ENCODE peak calls at places on chromosomes 11 and 22, in five cellular contexts. I is CD4-positive, CD25-positive, alpha-beta regulatory T cell; O is CD8-positive, alpha-beta memory T cell; N is left lung; Y is tibial artery. P is an unnamed sample. For H3K4me1, the result is how much of the 10 kb centered on the place peaks cover.

GRCh38 chr11:129115652-129116585 is 76.2 kb downstream of the ARHGAP32 start:
- DNase-seq in Y (no peak), N (no peak), O (no peak), I (no peak), P (no peak)

GRCh38 chr11:44305643-44306468 is 4.1 kb downstream of the ALX4 start:
- DNase-seq in Y (no peak), I (no peak), N (peak), O (no peak), P (no peak)

GRCh38 chr11:83971063-83971462 is 684.9 kb upstream of the CCDC90B start:
- DNase-seq in N (no peak), Y (no peak), I (no peak), O (no peak), P (no peak)

GRCh38 chr11:59221438-59221837 is 8.7 kb upstream of the MPEG1 start:
- DNase-seq in N (no peak), O (no peak), I (no peak), Y (no peak), P (no peak)

GRCh38 chr11:117859713-117860112 is 16.7 kb downstream of the FXYD6 start:
- DNase-seq in Y (no peak), N (no peak), I (no peak), O (no peak), P (no peak)

GRCh38 chr11:5274340-5274739 is 4.6 kb upstream of the HBE1 start:
- DNase-seq in Y (no peak), I (no peak), O (no peak), N (no peak), P (no peak)

GRCh38 chr11:45031912-45032519 is 81.3 kb upstream of the TP53I11 start:
- DNase-seq in N (no peak), Y (no peak), O (no peak), I (no peak), P (no peak)

GRCh38 chr22:47112994-47113879 is 350.8 kb downstream of the TBC1D22A start:
- DNase-seq in O (no peak), Y (no peak), N (no peak), I (no peak), P (no peak)

GRCh38 chr11:118791961-118792578 is 1.1 kb upstream of the DDX6 start:
- DNase-seq in O (peak), I (peak), Y (peak), N (no peak), P (peak)

GRCh38 chr11:4654635-4655335 is 11.0 kb downstream of the OR51E1 start:
- DNase-seq in N (no peak), O (no peak), Y (no peak), I (no peak), P (no peak)

GRCh38 chr22:29541845-29542244 is 11.7 kb downstream of the THOC5 start:
- DNase-seq in O (no peak), N (no peak), I (no peak), Y (no peak), P (no peak)

GRCh38 chr11:43908683-43909082 is 28.1 kb downstream of the ALKBH3 start:
- DNase-seq in N (no peak), Y (no peak), O (no peak), I (no peak), P (no peak)

GRCh38 chr22:35072939-35073338 is 7.0 kb downstream of the ISX start:
- DNase-seq in N (no peak), O (no peak), Y (no peak), I (no peak), P (no peak)

GRCh38 chr11:67355794-67356550 is 2.6 kb upstream of the POLD4 start:
- DNase-seq in Y (no peak), N (no peak), O (no peak), I (no peak), P (no peak)

GRCh38 chr11:59417023-59417422 is 9.2 kb downstream of the OR5A2 start:
- DNase-seq in I (no peak), Y (no peak), O (no peak), N (no peak), P (no peak)

GRCh38 chr11:46977038-46977818 is 40.7 kb downstream of the CSTPP1 start:
- DNase-seq in N (no peak), Y (no peak), I (no peak), O (no peak), P (no peak)

DNA sequence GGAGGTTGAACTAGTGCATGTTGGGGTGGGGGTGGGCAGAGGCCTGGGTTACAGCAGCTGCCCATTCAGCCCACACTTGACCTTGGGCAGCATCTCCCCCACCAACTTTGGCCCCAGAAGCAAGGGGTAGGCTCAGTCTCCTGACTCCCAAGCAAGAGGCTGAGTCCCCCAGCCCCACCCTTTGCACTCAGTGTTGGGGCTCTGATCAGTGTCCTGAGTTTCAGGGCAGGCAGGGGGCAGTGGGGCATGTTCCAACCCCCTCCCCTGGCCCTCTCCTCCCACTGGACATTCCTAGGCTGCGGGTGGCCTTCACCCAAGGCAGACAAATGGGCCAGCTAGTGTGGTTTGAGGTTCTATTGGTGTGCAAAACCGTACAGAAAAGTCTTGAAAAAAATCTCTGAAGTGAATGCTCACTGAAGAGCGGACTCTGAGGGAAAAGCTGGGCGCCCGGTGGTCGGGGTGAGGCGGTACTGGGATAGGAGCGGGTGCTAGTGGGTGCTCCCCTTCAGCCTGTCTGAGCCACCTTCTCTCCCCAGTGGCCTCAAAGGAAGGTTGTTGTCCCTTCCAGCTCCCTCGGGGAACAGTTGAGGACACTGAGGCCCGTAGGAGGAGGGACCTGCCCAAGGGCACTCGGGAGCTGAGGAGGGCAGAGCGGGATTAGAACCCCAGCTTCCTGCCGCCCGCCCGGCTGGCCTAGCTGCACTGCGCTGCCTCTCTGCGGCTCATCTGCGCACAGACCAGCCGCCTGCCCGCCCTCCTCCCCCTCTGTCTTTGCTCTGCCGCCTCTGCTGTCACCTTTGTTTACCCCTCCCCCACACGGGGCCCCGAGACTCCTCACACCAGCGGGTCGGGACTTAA is 4.0 kb downstream of the KCNC1 start:
- DNase-seq in Y (no peak), O (peak), I (no peak), N (peak), P (no peak)
- H3K27ac ChIP-seq in Y (no peak), O (no peak), I (no peak), N (no peak), P (no peak)

DNA sequence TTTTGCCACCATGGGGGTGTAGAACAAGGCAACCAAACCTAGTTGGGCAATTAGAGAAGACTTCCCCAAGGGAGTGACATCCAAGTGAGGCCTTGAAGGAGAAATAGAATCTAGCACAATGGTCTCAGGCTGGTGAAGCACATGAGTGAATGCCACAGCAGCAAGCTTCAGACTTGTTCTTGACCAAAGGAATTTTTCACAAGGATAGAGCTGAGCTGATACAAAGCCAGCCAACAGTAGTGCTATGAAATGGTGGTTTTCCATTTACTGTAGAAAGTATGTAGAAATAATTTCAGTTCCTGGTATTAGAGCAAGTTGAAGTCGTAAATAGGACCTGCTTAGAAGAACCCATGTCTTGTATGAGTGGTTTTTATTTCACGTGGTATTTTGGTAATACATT is 148.3 kb upstream of the RASSF10 start:
- DNase-seq in N (no peak), I (no peak), O (no peak), Y (no peak), P (no peak)
- H3K4me1 ChIP-seq in N (under half), I (under half), O (under half), Y (under half), P (under half)

GRCh38 chr11:65554842-65555395 is 3.2 kb downstream of the LTBP3 start:
- DNase-seq in I (no peak), O (no peak), N (no peak), Y (no peak), P (no peak)

GRCh38 chr11:65554057-65554818 is 3.9 kb downstream of the LTBP3 start:
- DNase-seq in Y (no peak), I (no peak), O (no peak), N (peak), P (no peak)

GRCh38 chr11:65551572-65552398 is 6.4 kb downstream of the LTBP3 start:
- DNase-seq in N (peak), I (peak), O (peak), Y (no peak), P (peak)

GRCh38 chr11:65552413-65552951 is 5.7 kb downstream of the LTBP3 start:
- DNase-seq in Y (no peak), I (no peak), O (no peak), N (no peak), P (no peak)

GRCh38 chr11:65553301-65554001 is 4.7 kb downstream of the LTBP3 start:
- DNase-seq in N (peak), O (peak), Y (no peak), I (peak), P (peak)
- H3K4me3 ChIP-seq in N (no peak), O (peak), Y (no peak), I (no peak), P (peak)

GRCh38 chr11:7547091-7547490 is 33.3 kb downstream of the PPFIBP2 start:
- DNase-seq in Y (no peak), N (no peak), I (no peak), O (no peak), P (no peak)

GRCh38 chr11:7547687-7548086 is 33.9 kb downstream of the PPFIBP2 start:
- DNase-seq in Y (no peak), N (no peak), I (no peak), O (no peak), P (no peak)

GRCh38 chr11:7546324-7546791 is 32.6 kb downstream of the PPFIBP2 start:
- DNase-seq in I (no peak), Y (no peak), O (no peak), N (no peak), P (no peak)

GRCh38 chr11:7544021-7544420 is 30.2 kb downstream of the PPFIBP2 start:
- DNase-seq in O (no peak), N (no peak), I (no peak), Y (no peak), P (no peak)

GRCh38 chr11:7545611-7546010 is 31.8 kb downstream of the PPFIBP2 start:
- DNase-seq in I (no peak), Y (no peak), N (no peak), O (no peak), P (no peak)
- H3K27ac ChIP-seq in I (no peak), Y (no peak), N (no peak), O (no peak), P (no peak)

DNA sequence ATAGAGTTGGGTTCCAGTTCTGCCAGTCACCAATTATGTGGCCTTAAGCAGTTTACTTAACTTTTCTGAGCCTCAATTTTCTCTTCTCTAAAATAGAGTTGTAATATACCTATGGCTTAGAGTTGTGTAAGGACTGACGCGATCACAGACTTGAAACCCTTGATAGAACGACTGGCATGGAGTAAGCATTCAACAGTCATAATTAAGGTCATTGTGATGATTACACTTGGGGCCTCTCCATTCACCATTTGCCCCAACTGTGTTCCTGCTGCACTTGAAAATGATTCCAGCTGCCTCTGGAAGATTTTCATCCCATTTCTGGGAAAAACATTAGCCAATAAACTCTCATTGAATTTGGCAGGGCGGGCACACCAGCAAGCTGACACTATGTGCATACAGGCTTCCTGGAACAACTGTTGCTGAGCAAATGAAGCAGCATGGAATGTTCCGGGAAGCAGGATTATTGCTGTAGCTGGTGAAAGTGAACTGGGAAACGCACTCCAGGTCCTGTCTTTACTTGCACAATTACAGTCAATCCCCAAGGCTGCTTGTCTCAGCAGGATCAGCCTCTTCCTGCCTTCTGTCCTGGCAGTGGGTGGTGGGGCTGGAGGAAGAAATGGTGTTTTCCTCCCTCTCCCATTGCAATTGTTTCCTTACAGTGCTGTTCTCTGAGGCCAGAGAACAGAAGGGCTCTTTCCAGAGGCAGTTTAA is 19.6 kb downstream of the CD44 start:
- DNase-seq in I (no peak), Y (peak), N (no peak), O (no peak), P (no peak)
- H3K4me1 ChIP-seq in I (half or more), Y (under half), N (half or more), O (half or more), P (half or more)

GRCh38 chr11:1864216-1864615 is 11.3 kb downstream of the LSP1 start:
- DNase-seq in O (no peak), N (peak), I (no peak), Y (no peak), P (no peak)

GRCh38 chr11:1863352-1864215 is 10.7 kb downstream of the LSP1 start:
- DNase-seq in Y (peak), I (no peak), N (peak), O (no peak), P (no peak)

GRCh38 chr11:1866226-1866625 is 13.3 kb downstream of the LSP1 start:
- DNase-seq in N (peak), I (no peak), O (no peak), Y (no peak), P (no peak)

GRCh38 chr11:1866776-1867175 is 13.9 kb downstream of the LSP1 start:
- DNase-seq in O (no peak), N (no peak), I (no peak), Y (no peak), P (no peak)

GRCh38 chr11:1864831-1865665 is 12.2 kb downstream of the LSP1 start:
- DNase-seq in N (peak), Y (no peak), I (no peak), O (no peak), P (no peak)
- H3K4me3 ChIP-seq in N (no peak), Y (peak), I (no peak), O (no peak), P (no peak)

DNA sequence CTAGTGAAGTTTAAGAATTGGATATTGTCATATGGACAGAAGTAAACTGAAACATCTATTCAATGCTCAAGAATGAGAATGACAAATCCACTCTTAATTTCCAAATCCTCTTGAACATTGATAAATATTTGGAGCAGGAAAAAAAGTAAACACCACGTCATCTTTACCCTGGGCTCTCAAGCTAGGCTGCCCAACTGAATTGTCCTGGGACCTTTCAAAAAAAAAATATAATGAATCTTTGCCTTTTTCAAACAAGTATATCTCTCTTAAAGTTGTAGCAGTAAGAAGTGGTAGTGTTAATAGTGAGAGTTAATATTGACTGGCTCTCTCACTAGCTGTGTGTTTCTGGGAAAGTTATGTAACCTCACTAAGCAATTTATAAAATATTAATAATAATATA is 374.3 kb downstream of the LRRC4C start:
- DNase-seq in O (no peak), N (no peak), I (no peak), Y (no peak), P (no peak)
- H3K27ac ChIP-seq in O (no peak), N (no peak), I (no peak), Y (no peak), P (no peak)

DNA sequence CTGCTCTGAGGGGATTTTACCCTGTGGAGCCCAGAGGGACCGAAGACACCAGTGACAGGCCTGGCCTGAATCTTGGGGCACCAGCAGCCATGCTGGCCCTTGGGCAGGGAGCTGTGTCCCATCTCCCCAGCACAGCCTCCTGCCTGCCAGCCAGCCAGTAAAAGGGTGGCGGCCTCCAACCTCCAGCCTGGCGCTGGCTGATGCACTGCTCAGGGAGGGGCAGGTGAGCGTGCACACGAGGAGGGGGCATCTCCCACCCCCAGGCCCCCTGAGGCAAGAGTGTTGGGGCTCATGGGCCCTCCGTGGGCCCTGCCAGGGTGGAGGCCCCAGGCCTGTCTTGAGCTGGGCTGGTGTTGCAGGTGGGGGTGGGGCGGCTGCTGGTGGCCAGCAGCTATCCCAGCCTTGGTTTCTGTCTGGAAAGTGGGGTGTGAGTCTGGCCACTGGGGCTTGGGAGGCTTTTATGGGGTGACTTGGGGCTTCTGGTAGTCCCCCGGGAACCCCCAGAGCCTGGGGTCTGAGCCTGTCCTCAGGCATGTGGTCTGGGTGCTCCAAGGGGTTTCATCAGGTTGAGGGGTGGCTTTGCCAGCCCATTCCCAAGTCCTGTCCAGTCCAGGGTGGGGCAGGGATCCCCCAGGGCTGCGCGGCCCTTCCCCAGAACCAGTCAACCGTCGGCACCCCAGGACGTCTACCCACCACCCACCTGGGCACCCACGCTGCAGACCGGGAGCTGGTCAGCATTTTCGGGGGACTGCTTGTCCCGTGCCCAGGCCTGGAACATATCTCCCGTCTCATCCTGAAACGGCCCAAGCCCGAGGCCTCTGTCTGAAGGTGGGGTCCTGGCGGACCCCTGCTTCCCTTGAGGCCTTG is 17.8 kb downstream of the TSPAN4 start:
- DNase-seq in O (no peak), I (no peak), N (no peak), Y (no peak), P (no peak)
- H3K4me1 ChIP-seq in O (under half), I (under half), N (under half), Y (under half), P (under half)